ENCODE peak calls at places on chromosome 14, in nine cellular contexts. K is astrocyte of the spinal cord; T is epithelial cell of esophagus; L is HFFc6; B is stimulated activated CD4-positive, alpha-beta T cell treated with anti-CD3 and anti-CD28 coated beads, Interleukin-15, amount 100 ng/mL, for 1 hour; J is cardiac muscle cell; P is nephron progenitor cell; O is activated T-cell treated with anti-CD3 and anti-CD28 coated beads, Interleukin-2, amount 50 U/mL, for 1 hour; A is posterior vena cava. X is an unnamed sample.

GRCh38 chr14:95361373-95362179 is 41.9 kb upstream of the CLMN start:
- DNase-seq in K (no peak), T (peak), L (no peak), B (no peak), J (no peak), P (peak), O (no peak), A (no peak), X (no peak)

GRCh38 chr14:54606631-54607133 is 39.8 kb downstream of the SAMD4A start:
- DNase-seq in K (peak), T (no peak), L (peak), B (no peak), J (no peak), P (no peak), O (no peak), A (no peak), X (no peak)

GRCh38 chr14:100470523-100470897 is 116.7 kb downstream of the BEGAIN start:
- DNase-seq in K (no peak), T (no peak), L (no peak), B (no peak), J (no peak), P (no peak), O (no peak), A (no peak), X (no peak)

GRCh38 chr14:85112762-85113161 is 417.2 kb upstream of the FLRT2 start:
- DNase-seq in K (no peak), T (no peak), L (no peak), B (no peak), J (no peak), P (no peak), O (no peak), A (no peak), X (no peak)

GRCh38 chr14:94373708-94374107 is 14.7 kb downstream of the SERPINA1 start:
- DNase-seq in K (peak), T (peak), L (peak), B (no peak), J (no peak), P (no peak), O (no peak), A (no peak), X (no peak)

GRCh38 chr14:93880025-93880820 is 46.9 kb upstream of the FAM181A start:
- DNase-seq in K (peak), T (no peak), L (no peak), B (no peak), J (no peak), P (no peak), O (no peak), A (peak), X (no peak)

GRCh38 chr14:43649508-43649907 is 857.6 kb downstream of the FSCB start:
- DNase-seq in K (no peak), T (no peak), L (no peak), B (no peak), J (no peak), P (no peak), O (no peak), A (no peak), X (no peak)

GRCh38 chr14:99026471-99026870 is 245.5 kb downstream of the BCL11B start:
- DNase-seq in K (no peak), T (no peak), L (no peak), B (no peak), J (no peak), P (no peak), O (no peak), A (no peak), X (no peak)

GRCh38 chr14:21385170-21385904 is 1.5 kb upstream of the SUPT16H start:
- DNase-seq in K (no peak), T (no peak), L (no peak), B (no peak), J (no peak), P (no peak), O (no peak), A (no peak), X (no peak)

GRCh38 chr14:104228221-104228620 is 89.8 kb downstream of the KIF26A start:
- DNase-seq in K (no peak), T (no peak), L (no peak), B (no peak), J (no peak), P (no peak), O (no peak), A (peak), X (no peak)